ENCODE peak calls at places on chromosomes 1 and 21, in six cellular contexts. One of them, this sample, is unnamed.

GRCh38 chr1:171158089-171158488 is 27.0 kb upstream of the FMO2 start:
- DNase-seq in adipocyte: no peak
- DNase-seq in CD8-positive, alpha-beta memory T cell: no peak
- DNase-seq in SJSA1: no peak
- DNase-seq in uterus: no peak
- DNase-seq in pancreas: no peak
- DNase-seq in this sample: no peak

GRCh38 chr1:94033849-94034248 is 87.1 kb downstream of the ABCA4 start:
- DNase-seq in CD8-positive, alpha-beta memory T cell: no peak
- DNase-seq in pancreas: no peak
- DNase-seq in SJSA1: no peak
- DNase-seq in uterus: no peak
- DNase-seq in adipocyte: peak; percentile 51
- DNase-seq in this sample: no peak

GRCh38 chr1:239429163-239429562 is 42.8 kb downstream of the CHRM3 start:
- DNase-seq in pancreas: no peak
- DNase-seq in CD8-positive, alpha-beta memory T cell: no peak
- DNase-seq in SJSA1: no peak
- DNase-seq in adipocyte: no peak
- DNase-seq in uterus: no peak
- DNase-seq in this sample: no peak

GRCh38 chr1:152917794-152918193 is 9.4 kb downstream of the IVL start:
- DNase-seq in SJSA1: no peak
- DNase-seq in uterus: no peak
- DNase-seq in pancreas: no peak
- DNase-seq in CD8-positive, alpha-beta memory T cell: no peak
- DNase-seq in adipocyte: no peak
- DNase-seq in this sample: no peak

GRCh38 chr1:227661495-227661894 is 73.6 kb downstream of the JMJD4 start:
- DNase-seq in SJSA1: no peak
- DNase-seq in adipocyte: no peak
- DNase-seq in CD8-positive, alpha-beta memory T cell: no peak
- DNase-seq in uterus: no peak
- DNase-seq in pancreas: no peak
- DNase-seq in this sample: no peak

GRCh38 chr1:156433602-156434001 is 64.6 kb downstream of the RHBG start:
- DNase-seq in SJSA1: no peak
- DNase-seq in CD8-positive, alpha-beta memory T cell: no peak
- DNase-seq in adipocyte: no peak
- DNase-seq in uterus: no peak
- DNase-seq in pancreas: no peak
- DNase-seq in this sample: no peak

GRCh38 chr1:151838491-151839412 is 868 bp downstream of the C2CD4D start:
- DNase-seq in adipocyte: peak; percentile 16
- DNase-seq in pancreas: no peak
- DNase-seq in uterus: no peak
- DNase-seq in SJSA1: no peak
- DNase-seq in CD8-positive, alpha-beta memory T cell: peak; percentile 36
- DNase-seq in this sample: no peak

GRCh38 chr1:210801501-210801900 is 332.4 kb downstream of the KCNH1 start:
- DNase-seq in SJSA1: no peak
- DNase-seq in pancreas: no peak
- DNase-seq in adipocyte: no peak
- DNase-seq in uterus: no peak
- DNase-seq in CD8-positive, alpha-beta memory T cell: no peak
- DNase-seq in this sample: no peak

GRCh38 chr1:178011101-178011828 is 41.4 kb upstream of the SEC16B start:
- DNase-seq in SJSA1: peak; percentile 70
- DNase-seq in adipocyte: peak; percentile 24
- DNase-seq in uterus: no peak
- DNase-seq in CD8-positive, alpha-beta memory T cell: no peak
- DNase-seq in pancreas: no peak
- DNase-seq in this sample: no peak

GRCh38 chr1:63691672-63692425 is 82.0 kb upstream of the ROR1 start:
- DNase-seq in adipocyte: peak; percentile 97
- DNase-seq in pancreas: no peak
- DNase-seq in uterus: peak; percentile 62
- DNase-seq in SJSA1: peak; percentile 65
- DNase-seq in CD8-positive, alpha-beta memory T cell: no peak
- DNase-seq in this sample: peak; percentile 72

GRCh38 chr1:205187420-205187819 is 24.1 kb downstream of the DSTYK start:
- DNase-seq in uterus: no peak
- DNase-seq in CD8-positive, alpha-beta memory T cell: no peak
- DNase-seq in pancreas: no peak
- DNase-seq in SJSA1: no peak
- DNase-seq in adipocyte: no peak
- DNase-seq in this sample: no peak

GRCh38 chr1:109438798-109439297 is 12.6 kb upstream of the PSMA5 start:
- DNase-seq in uterus: peak; percentile 29
- DNase-seq in pancreas: no peak
- DNase-seq in CD8-positive, alpha-beta memory T cell: no peak
- DNase-seq in SJSA1: no peak
- DNase-seq in adipocyte: peak; percentile 77
- DNase-seq in this sample: no peak

GRCh38 chr1:145702052-145702451 is 5.1 kb downstream of the PDZK1 start:
- DNase-seq in CD8-positive, alpha-beta memory T cell: no peak
- DNase-seq in SJSA1: no peak
- DNase-seq in uterus: no peak
- DNase-seq in pancreas: no peak
- DNase-seq in adipocyte: no peak
- DNase-seq in this sample: no peak

GRCh38 chr1:29579821-29580425 is 343.6 kb downstream of the PTPRU start:
- DNase-seq in adipocyte: peak; percentile 71
- DNase-seq in SJSA1: no peak
- DNase-seq in uterus: no peak
- DNase-seq in CD8-positive, alpha-beta memory T cell: no peak
- DNase-seq in pancreas: no peak
- DNase-seq in this sample: no peak

GRCh38 chr1:65512383-65512782 is 91.9 kb downstream of the LEPR start:
- DNase-seq in SJSA1: no peak
- DNase-seq in uterus: no peak
- DNase-seq in adipocyte: no peak
- DNase-seq in CD8-positive, alpha-beta memory T cell: no peak
- DNase-seq in pancreas: no peak
- DNase-seq in this sample: no peak

DNA sequence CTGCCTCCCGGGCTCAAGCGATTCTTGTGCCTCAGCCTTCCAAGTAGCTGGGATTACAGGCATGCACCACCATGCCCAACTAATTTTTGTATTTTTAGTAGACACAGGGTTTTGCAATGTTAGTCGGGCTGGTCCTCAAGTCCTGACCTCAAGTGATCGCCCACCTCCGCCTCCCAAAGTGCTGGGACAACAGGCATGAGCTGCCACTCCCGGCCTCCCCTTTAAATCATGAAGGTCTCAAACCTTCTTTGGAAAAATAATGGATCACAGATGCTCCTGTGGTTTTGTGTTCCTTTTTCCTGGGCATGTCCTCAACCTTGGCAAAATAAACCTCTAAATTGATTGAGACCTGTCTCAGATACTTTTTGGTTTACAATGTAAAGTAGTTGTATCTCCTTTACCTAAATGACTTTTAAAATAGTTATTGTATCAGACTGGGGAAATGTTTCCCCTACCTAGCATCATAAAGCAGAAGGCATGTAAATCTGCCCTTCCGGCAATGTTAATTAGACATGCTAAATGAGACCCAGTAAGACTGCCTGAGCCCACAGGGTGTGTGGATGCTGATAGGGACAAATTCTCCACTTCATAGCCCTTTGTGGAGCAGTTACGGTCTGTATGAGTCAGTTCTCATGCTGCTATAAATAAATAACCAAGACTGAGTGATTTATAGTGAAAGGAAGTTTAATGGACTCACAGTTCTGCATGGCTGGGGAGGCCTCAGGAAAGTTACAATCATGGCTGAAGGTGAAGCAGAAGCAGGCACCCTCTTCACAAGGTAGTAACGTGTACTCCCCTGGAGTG is 27.8 kb downstream of the CBR1 start:
- DNase-seq in uterus: no peak
- DNase-seq in CD8-positive, alpha-beta memory T cell: no peak
- DNase-seq in adipocyte: peak; percentile 49
- DNase-seq in pancreas: no peak
- DNase-seq in SJSA1: no peak
- DNase-seq in this sample: no peak
- H3K9me3 ChIP-seq in uterus: no peaks in the 10 kb centered on the region
- H3K9me3 ChIP-seq in CD8-positive, alpha-beta memory T cell: peaks cover 16% of the 10 kb centered on the region
- H3K9me3 ChIP-seq in adipocyte: peaks cover 8% of the 10 kb centered on the region
- H3K9me3 ChIP-seq in pancreas: no peaks in the 10 kb centered on the region
- H3K9me3 ChIP-seq in SJSA1: peaks cover 7% of the 10 kb centered on the region
- H3K9me3 ChIP-seq in this sample: peaks cover 4% of the 10 kb centered on the region

DNA sequence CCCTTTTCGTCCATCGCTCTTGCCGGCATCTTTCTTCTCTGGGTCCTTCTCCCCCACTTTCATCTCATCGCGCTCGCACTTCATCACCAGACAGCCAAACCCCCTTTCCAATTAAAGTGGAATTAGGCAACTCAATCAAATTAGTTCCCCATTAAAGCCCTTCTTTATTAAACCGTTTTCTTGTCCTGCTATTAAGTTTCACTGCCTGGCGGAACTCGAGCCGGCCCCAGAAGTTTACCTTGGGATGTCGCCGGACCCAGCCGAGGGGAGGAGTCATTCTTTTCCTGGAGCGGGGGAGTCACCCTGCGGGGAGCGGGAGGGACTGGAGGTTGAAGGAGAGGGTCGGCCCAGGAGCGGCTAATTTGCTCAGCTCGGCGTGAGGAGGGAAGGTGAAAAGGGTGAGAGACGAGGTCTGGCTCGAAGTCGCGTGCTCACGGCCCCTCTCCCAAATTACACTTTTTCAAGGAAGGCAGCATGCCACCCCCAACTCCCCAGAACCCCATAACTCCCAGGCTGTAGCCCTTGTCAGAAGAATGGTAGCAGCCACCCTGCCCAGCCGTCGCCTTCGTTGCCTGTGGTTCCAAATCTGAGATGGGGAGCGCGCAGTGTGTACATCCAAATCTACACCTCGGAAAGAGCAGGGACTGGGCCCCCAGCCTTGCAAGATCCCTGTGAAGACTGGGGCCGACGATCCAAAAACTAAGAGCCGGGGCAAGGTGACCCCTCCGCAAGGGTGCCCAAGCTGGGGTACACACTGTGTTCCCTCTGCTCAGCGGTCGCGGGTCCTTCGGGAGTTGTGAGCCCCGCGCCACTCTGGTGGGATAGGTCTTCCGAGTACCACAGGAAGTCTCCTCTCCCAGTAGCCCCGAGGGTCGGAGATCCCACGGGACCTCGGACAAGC is 6.4 kb downstream of the DMRTA2 start:
- DNase-seq in uterus: no peak
- DNase-seq in pancreas: no peak
- DNase-seq in SJSA1: peak; percentile 44
- DNase-seq in adipocyte: no peak
- DNase-seq in CD8-positive, alpha-beta memory T cell: no peak
- DNase-seq in this sample: no peak
- H3K9me3 ChIP-seq in uterus: no peaks in the 10 kb centered on the region
- H3K9me3 ChIP-seq in pancreas: no peaks in the 10 kb centered on the region
- H3K9me3 ChIP-seq in SJSA1: peaks cover 5% of the 10 kb centered on the region
- H3K9me3 ChIP-seq in adipocyte: peaks cover 15% of the 10 kb centered on the region
- H3K9me3 ChIP-seq in CD8-positive, alpha-beta memory T cell: no peaks in the 10 kb centered on the region
- H3K9me3 ChIP-seq in this sample: peaks cover 4% of the 10 kb centered on the region

GRCh38 chr1:217211484-217211883 is 419.4 kb downstream of the GPATCH2 start:
- DNase-seq in adipocyte: no peak
- DNase-seq in uterus: no peak
- DNase-seq in CD8-positive, alpha-beta memory T cell: no peak
- DNase-seq in pancreas: no peak
- DNase-seq in SJSA1: no peak
- DNase-seq in this sample: no peak
- H3K9me3 ChIP-seq in adipocyte: no peaks in the 10 kb centered on the region
- H3K9me3 ChIP-seq in uterus: no peaks in the 10 kb centered on the region
- H3K9me3 ChIP-seq in CD8-positive, alpha-beta memory T cell: no peaks in the 10 kb centered on the region
- H3K9me3 ChIP-seq in pancreas: no peaks in the 10 kb centered on the region
- H3K9me3 ChIP-seq in SJSA1: no peaks in the 10 kb centered on the region
- H3K9me3 ChIP-seq in this sample: no peaks in the 10 kb centered on the region

DNA sequence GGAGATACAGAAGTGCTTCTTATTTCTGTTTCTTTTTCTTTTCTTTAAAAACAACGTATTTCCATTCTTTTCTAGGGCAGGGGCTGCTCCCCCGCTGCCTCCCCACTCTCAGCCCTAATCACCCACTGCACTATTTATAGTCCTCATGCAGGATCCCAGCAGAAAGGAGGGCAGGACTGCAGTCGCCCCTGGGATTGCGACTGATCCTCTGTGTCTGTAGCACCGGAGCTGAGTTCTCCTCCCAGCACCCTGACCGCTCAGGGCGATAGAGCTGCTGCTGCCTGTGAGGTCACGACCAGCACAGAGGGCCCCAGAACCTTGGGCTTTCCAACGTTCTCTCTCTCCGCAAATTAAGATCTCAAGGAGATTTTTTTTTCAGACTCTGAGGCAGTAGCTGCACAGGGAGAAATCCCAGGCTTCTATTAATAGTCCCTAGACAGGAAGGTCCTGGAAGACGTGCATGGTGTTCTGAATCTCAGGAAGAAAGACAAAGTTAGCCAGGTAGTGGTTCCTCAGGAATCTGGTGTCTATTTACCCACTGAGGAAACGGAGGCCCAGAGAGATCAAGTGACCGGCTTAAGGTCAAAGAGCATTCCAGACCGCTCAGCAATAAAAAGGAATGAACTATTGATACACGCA is 46.8 kb downstream of the PRAMEF20 start:
- DNase-seq in CD8-positive, alpha-beta memory T cell: no peak
- DNase-seq in adipocyte: no peak
- DNase-seq in pancreas: no peak
- DNase-seq in uterus: no peak
- DNase-seq in SJSA1: no peak
- DNase-seq in this sample: no peak
- H3K9me3 ChIP-seq in CD8-positive, alpha-beta memory T cell: no peaks in the 10 kb centered on the region
- H3K9me3 ChIP-seq in adipocyte: no peaks in the 10 kb centered on the region
- H3K9me3 ChIP-seq in pancreas: no peaks in the 10 kb centered on the region
- H3K9me3 ChIP-seq in uterus: no peaks in the 10 kb centered on the region
- H3K9me3 ChIP-seq in SJSA1: no peaks in the 10 kb centered on the region
- H3K9me3 ChIP-seq in this sample: no peaks in the 10 kb centered on the region

GRCh38 chr1:2906105-2906504 is 104.6 kb upstream of the TTC34 start:
- DNase-seq in CD8-positive, alpha-beta memory T cell: no peak
- DNase-seq in adipocyte: no peak
- DNase-seq in SJSA1: no peak
- DNase-seq in uterus: peak; percentile 14
- DNase-seq in pancreas: no peak
- DNase-seq in this sample: no peak
- H3K9me3 ChIP-seq in CD8-positive, alpha-beta memory T cell: no peaks in the 10 kb centered on the region
- H3K9me3 ChIP-seq in adipocyte: no peaks in the 10 kb centered on the region
- H3K9me3 ChIP-seq in SJSA1: no peaks in the 10 kb centered on the region
- H3K9me3 ChIP-seq in uterus: no peaks in the 10 kb centered on the region
- H3K9me3 ChIP-seq in pancreas: no peaks in the 10 kb centered on the region
- H3K9me3 ChIP-seq in this sample: no peaks in the 10 kb centered on the region